ENCODE peak calls at places on chromosomes 2 and 18, in ten cellular contexts. One of them, this sample, is unnamed.
A peak's percentile ranks its signal among the peaks of the same experiment; 100 is the strongest.

GRCh38 chr2:55776479-55776878 is 82.8 kb upstream of the PNPT1 start:
- DNase-seq in natural killer cell treated with Interleukin-12 subunit alpha and Interleukin-12 subunit beta and Interleukin-15 and Interleukin-18, amount 100 ng/mL, for 72 hours: no peak
- DNase-seq in WERI-Rb-1: no peak
- DNase-seq in posterior cingulate gyrus: no peak
- DNase-seq in small intestine: no peak
- DNase-seq in activated CD4-positive, alpha-beta T cell treated with anti-CD3 and anti-CD28 coated beads, Interleukin-2, amount 10 ng/mL, durations not matched to agents 24 days and 14 days: peak; percentile 21
- DNase-seq in NCI-H345: no peak
- DNase-seq in hippocampal formation: no peak
- DNase-seq in AG04449: no peak
- DNase-seq in stimulated activated CD8-positive, alpha-beta memory T cell treated with anti-CD3 and anti-CD28 coated beads, Interleukin-7, amount 100 ng/mL, for 24 hours: no peak
- DNase-seq in this sample: no peak

GRCh38 chr2:112480540-112481049 is 1.4 kb upstream of the TTL start:
- DNase-seq in natural killer cell treated with Interleukin-12 subunit alpha and Interleukin-12 subunit beta and Interleukin-15 and Interleukin-18, amount 100 ng/mL, for 72 hours: no peak
- DNase-seq in AG04449: no peak
- DNase-seq in WERI-Rb-1: peak; percentile 34
- DNase-seq in NCI-H345: no peak
- DNase-seq in hippocampal formation: no peak
- DNase-seq in posterior cingulate gyrus: no peak
- DNase-seq in small intestine: peak; percentile 23
- DNase-seq in stimulated activated CD8-positive, alpha-beta memory T cell treated with anti-CD3 and anti-CD28 coated beads, Interleukin-7, amount 100 ng/mL, for 24 hours: no peak
- DNase-seq in activated CD4-positive, alpha-beta T cell treated with anti-CD3 and anti-CD28 coated beads, Interleukin-2, amount 10 ng/mL, durations not matched to agents 24 days and 14 days: peak; percentile 76
- DNase-seq in this sample: no peak

GRCh38 chr2:45013229-45014015 is 4.2 kb upstream of the SIX2 start:
- DNase-seq in AG04449: no peak
- DNase-seq in stimulated activated CD8-positive, alpha-beta memory T cell treated with anti-CD3 and anti-CD28 coated beads, Interleukin-7, amount 100 ng/mL, for 24 hours: no peak
- DNase-seq in NCI-H345: no peak
- DNase-seq in small intestine: no peak
- DNase-seq in hippocampal formation: no peak
- DNase-seq in WERI-Rb-1: no peak
- DNase-seq in natural killer cell treated with Interleukin-12 subunit alpha and Interleukin-12 subunit beta and Interleukin-15 and Interleukin-18, amount 100 ng/mL, for 72 hours: no peak
- DNase-seq in activated CD4-positive, alpha-beta T cell treated with anti-CD3 and anti-CD28 coated beads, Interleukin-2, amount 10 ng/mL, durations not matched to agents 24 days and 14 days: no peak
- DNase-seq in posterior cingulate gyrus: no peak
- DNase-seq in this sample: no peak

GRCh38 chr18:48975817-48976649 is 25.3 kb upstream of the SMAD7 start:
- DNase-seq in activated CD4-positive, alpha-beta T cell treated with anti-CD3 and anti-CD28 coated beads, Interleukin-2, amount 10 ng/mL, durations not matched to agents 24 days and 14 days: peak; percentile 82
- DNase-seq in AG04449: no peak
- DNase-seq in WERI-Rb-1: peak; percentile 83
- DNase-seq in stimulated activated CD8-positive, alpha-beta memory T cell treated with anti-CD3 and anti-CD28 coated beads, Interleukin-7, amount 100 ng/mL, for 24 hours: no peak
- DNase-seq in hippocampal formation: no peak
- DNase-seq in posterior cingulate gyrus: no peak
- DNase-seq in natural killer cell treated with Interleukin-12 subunit alpha and Interleukin-12 subunit beta and Interleukin-15 and Interleukin-18, amount 100 ng/mL, for 72 hours: no peak
- DNase-seq in NCI-H345: peak; percentile 60
- DNase-seq in small intestine: peak; percentile 75
- DNase-seq in this sample: peak; percentile 74

GRCh38 chr18:57959278-57959677 is 84.7 kb upstream of the NEDD4L start:
- DNase-seq in activated CD4-positive, alpha-beta T cell treated with anti-CD3 and anti-CD28 coated beads, Interleukin-2, amount 10 ng/mL, durations not matched to agents 24 days and 14 days: no peak
- DNase-seq in stimulated activated CD8-positive, alpha-beta memory T cell treated with anti-CD3 and anti-CD28 coated beads, Interleukin-7, amount 100 ng/mL, for 24 hours: no peak
- DNase-seq in WERI-Rb-1: peak; percentile 65
- DNase-seq in natural killer cell treated with Interleukin-12 subunit alpha and Interleukin-12 subunit beta and Interleukin-15 and Interleukin-18, amount 100 ng/mL, for 72 hours: no peak
- DNase-seq in posterior cingulate gyrus: no peak
- DNase-seq in hippocampal formation: no peak
- DNase-seq in NCI-H345: peak; percentile 49
- DNase-seq in small intestine: peak; percentile 73
- DNase-seq in AG04449: no peak
- DNase-seq in this sample: no peak

GRCh38 chr2:48914477-48915077 is 159.1 kb upstream of the LHCGR start:
- DNase-seq in hippocampal formation: no peak
- DNase-seq in natural killer cell treated with Interleukin-12 subunit alpha and Interleukin-12 subunit beta and Interleukin-15 and Interleukin-18, amount 100 ng/mL, for 72 hours: no peak
- DNase-seq in posterior cingulate gyrus: no peak
- DNase-seq in activated CD4-positive, alpha-beta T cell treated with anti-CD3 and anti-CD28 coated beads, Interleukin-2, amount 10 ng/mL, durations not matched to agents 24 days and 14 days: no peak
- DNase-seq in small intestine: no peak
- DNase-seq in WERI-Rb-1: no peak
- DNase-seq in AG04449: no peak
- DNase-seq in NCI-H345: no peak
- DNase-seq in stimulated activated CD8-positive, alpha-beta memory T cell treated with anti-CD3 and anti-CD28 coated beads, Interleukin-7, amount 100 ng/mL, for 24 hours: no peak
- DNase-seq in this sample: no peak

GRCh38 chr2:24836706-24837105 is 43.5 kb downstream of the CENPO start:
- DNase-seq in stimulated activated CD8-positive, alpha-beta memory T cell treated with anti-CD3 and anti-CD28 coated beads, Interleukin-7, amount 100 ng/mL, for 24 hours: no peak
- DNase-seq in AG04449: no peak
- DNase-seq in NCI-H345: no peak
- DNase-seq in posterior cingulate gyrus: no peak
- DNase-seq in activated CD4-positive, alpha-beta T cell treated with anti-CD3 and anti-CD28 coated beads, Interleukin-2, amount 10 ng/mL, durations not matched to agents 24 days and 14 days: no peak
- DNase-seq in small intestine: no peak
- DNase-seq in natural killer cell treated with Interleukin-12 subunit alpha and Interleukin-12 subunit beta and Interleukin-15 and Interleukin-18, amount 100 ng/mL, for 72 hours: no peak
- DNase-seq in WERI-Rb-1: no peak
- DNase-seq in hippocampal formation: no peak
- DNase-seq in this sample: no peak

GRCh38 chr18:11454021-11454420 is 155.4 kb upstream of the SLC35G4 start:
- DNase-seq in activated CD4-positive, alpha-beta T cell treated with anti-CD3 and anti-CD28 coated beads, Interleukin-2, amount 10 ng/mL, durations not matched to agents 24 days and 14 days: no peak
- DNase-seq in AG04449: no peak
- DNase-seq in NCI-H345: no peak
- DNase-seq in hippocampal formation: no peak
- DNase-seq in WERI-Rb-1: no peak
- DNase-seq in stimulated activated CD8-positive, alpha-beta memory T cell treated with anti-CD3 and anti-CD28 coated beads, Interleukin-7, amount 100 ng/mL, for 24 hours: no peak
- DNase-seq in posterior cingulate gyrus: no peak
- DNase-seq in small intestine: no peak
- DNase-seq in natural killer cell treated with Interleukin-12 subunit alpha and Interleukin-12 subunit beta and Interleukin-15 and Interleukin-18, amount 100 ng/mL, for 72 hours: no peak
- DNase-seq in this sample: no peak

GRCh38 chr18:48788378-48788777 is 162.4 kb downstream of the SMAD7 start:
- DNase-seq in hippocampal formation: no peak
- DNase-seq in NCI-H345: no peak
- DNase-seq in activated CD4-positive, alpha-beta T cell treated with anti-CD3 and anti-CD28 coated beads, Interleukin-2, amount 10 ng/mL, durations not matched to agents 24 days and 14 days: no peak
- DNase-seq in stimulated activated CD8-positive, alpha-beta memory T cell treated with anti-CD3 and anti-CD28 coated beads, Interleukin-7, amount 100 ng/mL, for 24 hours: no peak
- DNase-seq in AG04449: no peak
- DNase-seq in small intestine: peak; percentile 29
- DNase-seq in WERI-Rb-1: no peak
- DNase-seq in posterior cingulate gyrus: peak; percentile 5
- DNase-seq in natural killer cell treated with Interleukin-12 subunit alpha and Interleukin-12 subunit beta and Interleukin-15 and Interleukin-18, amount 100 ng/mL, for 72 hours: peak; percentile 20
- DNase-seq in this sample: no peak

GRCh38 chr2:121101093-121101715 is 183.8 kb downstream of the TFCP2L1 start:
- DNase-seq in stimulated activated CD8-positive, alpha-beta memory T cell treated with anti-CD3 and anti-CD28 coated beads, Interleukin-7, amount 100 ng/mL, for 24 hours: no peak
- DNase-seq in natural killer cell treated with Interleukin-12 subunit alpha and Interleukin-12 subunit beta and Interleukin-15 and Interleukin-18, amount 100 ng/mL, for 72 hours: no peak
- DNase-seq in hippocampal formation: no peak
- DNase-seq in small intestine: no peak
- DNase-seq in NCI-H345: no peak
- DNase-seq in AG04449: no peak
- DNase-seq in activated CD4-positive, alpha-beta T cell treated with anti-CD3 and anti-CD28 coated beads, Interleukin-2, amount 10 ng/mL, durations not matched to agents 24 days and 14 days: no peak
- DNase-seq in WERI-Rb-1: peak; percentile 77
- DNase-seq in posterior cingulate gyrus: no peak
- DNase-seq in this sample: no peak

GRCh38 chr2:43082111-43082877 is 144.1 kb downstream of the ZFP36L2 start:
- DNase-seq in activated CD4-positive, alpha-beta T cell treated with anti-CD3 and anti-CD28 coated beads, Interleukin-2, amount 10 ng/mL, durations not matched to agents 24 days and 14 days: no peak
- DNase-seq in NCI-H345: no peak
- DNase-seq in hippocampal formation: no peak
- DNase-seq in stimulated activated CD8-positive, alpha-beta memory T cell treated with anti-CD3 and anti-CD28 coated beads, Interleukin-7, amount 100 ng/mL, for 24 hours: no peak
- DNase-seq in WERI-Rb-1: peak; percentile 75
- DNase-seq in natural killer cell treated with Interleukin-12 subunit alpha and Interleukin-12 subunit beta and Interleukin-15 and Interleukin-18, amount 100 ng/mL, for 72 hours: no peak
- DNase-seq in small intestine: no peak
- DNase-seq in AG04449: no peak
- DNase-seq in posterior cingulate gyrus: peak; percentile 83
- DNase-seq in this sample: peak; percentile 92

GRCh38 chr2:75002007-75002406 is 43.6 kb downstream of the POLE4 start:
- DNase-seq in stimulated activated CD8-positive, alpha-beta memory T cell treated with anti-CD3 and anti-CD28 coated beads, Interleukin-7, amount 100 ng/mL, for 24 hours: no peak
- DNase-seq in NCI-H345: no peak
- DNase-seq in hippocampal formation: no peak
- DNase-seq in AG04449: peak; percentile 34
- DNase-seq in activated CD4-positive, alpha-beta T cell treated with anti-CD3 and anti-CD28 coated beads, Interleukin-2, amount 10 ng/mL, durations not matched to agents 24 days and 14 days: no peak
- DNase-seq in WERI-Rb-1: no peak
- DNase-seq in natural killer cell treated with Interleukin-12 subunit alpha and Interleukin-12 subunit beta and Interleukin-15 and Interleukin-18, amount 100 ng/mL, for 72 hours: no peak
- DNase-seq in small intestine: no peak
- DNase-seq in posterior cingulate gyrus: no peak
- DNase-seq in this sample: no peak

GRCh38 chr18:62339106-62339988 is 14.2 kb downstream of the TNFRSF11A start:
- DNase-seq in WERI-Rb-1: no peak
- DNase-seq in stimulated activated CD8-positive, alpha-beta memory T cell treated with anti-CD3 and anti-CD28 coated beads, Interleukin-7, amount 100 ng/mL, for 24 hours: no peak
- DNase-seq in NCI-H345: no peak
- DNase-seq in activated CD4-positive, alpha-beta T cell treated with anti-CD3 and anti-CD28 coated beads, Interleukin-2, amount 10 ng/mL, durations not matched to agents 24 days and 14 days: peak; percentile 65
- DNase-seq in small intestine: peak; percentile 84
- DNase-seq in natural killer cell treated with Interleukin-12 subunit alpha and Interleukin-12 subunit beta and Interleukin-15 and Interleukin-18, amount 100 ng/mL, for 72 hours: no peak
- DNase-seq in posterior cingulate gyrus: no peak
- DNase-seq in hippocampal formation: no peak
- DNase-seq in AG04449: no peak
- DNase-seq in this sample: no peak

GRCh38 chr2:16553222-16553621 is 112.4 kb downstream of the CYRIA start:
- DNase-seq in WERI-Rb-1: peak; percentile 65
- DNase-seq in natural killer cell treated with Interleukin-12 subunit alpha and Interleukin-12 subunit beta and Interleukin-15 and Interleukin-18, amount 100 ng/mL, for 72 hours: no peak
- DNase-seq in posterior cingulate gyrus: no peak
- DNase-seq in hippocampal formation: peak; percentile 34
- DNase-seq in NCI-H345: peak; percentile 40
- DNase-seq in activated CD4-positive, alpha-beta T cell treated with anti-CD3 and anti-CD28 coated beads, Interleukin-2, amount 10 ng/mL, durations not matched to agents 24 days and 14 days: peak; percentile 71
- DNase-seq in stimulated activated CD8-positive, alpha-beta memory T cell treated with anti-CD3 and anti-CD28 coated beads, Interleukin-7, amount 100 ng/mL, for 24 hours: no peak
- DNase-seq in small intestine: peak; percentile 39
- DNase-seq in AG04449: no peak
- DNase-seq in this sample: no peak

GRCh38 chr18:48841381-48842258 is 109.1 kb downstream of the SMAD7 start:
- DNase-seq in stimulated activated CD8-positive, alpha-beta memory T cell treated with anti-CD3 and anti-CD28 coated beads, Interleukin-7, amount 100 ng/mL, for 24 hours: no peak
- DNase-seq in natural killer cell treated with Interleukin-12 subunit alpha and Interleukin-12 subunit beta and Interleukin-15 and Interleukin-18, amount 100 ng/mL, for 72 hours: no peak
- DNase-seq in AG04449: no peak
- DNase-seq in posterior cingulate gyrus: peak; percentile 72
- DNase-seq in hippocampal formation: peak; percentile 43
- DNase-seq in small intestine: no peak
- DNase-seq in WERI-Rb-1: no peak
- DNase-seq in activated CD4-positive, alpha-beta T cell treated with anti-CD3 and anti-CD28 coated beads, Interleukin-2, amount 10 ng/mL, durations not matched to agents 24 days and 14 days: no peak
- DNase-seq in NCI-H345: no peak
- DNase-seq in this sample: peak; percentile 90

GRCh38 chr2:218567797-218568189 is 358 bp downstream of the USP37 start:
- DNase-seq in posterior cingulate gyrus: no peak
- DNase-seq in NCI-H345: peak; percentile 85
- DNase-seq in small intestine: no peak
- DNase-seq in natural killer cell treated with Interleukin-12 subunit alpha and Interleukin-12 subunit beta and Interleukin-15 and Interleukin-18, amount 100 ng/mL, for 72 hours: no peak
- DNase-seq in WERI-Rb-1: no peak
- DNase-seq in hippocampal formation: no peak
- DNase-seq in stimulated activated CD8-positive, alpha-beta memory T cell treated with anti-CD3 and anti-CD28 coated beads, Interleukin-7, amount 100 ng/mL, for 24 hours: no peak
- DNase-seq in AG04449: no peak
- DNase-seq in activated CD4-positive, alpha-beta T cell treated with anti-CD3 and anti-CD28 coated beads, Interleukin-2, amount 10 ng/mL, durations not matched to agents 24 days and 14 days: no peak
- DNase-seq in this sample: no peak

GRCh38 chr2:239376942-239377531 is 23.8 kb downstream of the HDAC4 start:
- DNase-seq in natural killer cell treated with Interleukin-12 subunit alpha and Interleukin-12 subunit beta and Interleukin-15 and Interleukin-18, amount 100 ng/mL, for 72 hours: peak; percentile 40
- DNase-seq in activated CD4-positive, alpha-beta T cell treated with anti-CD3 and anti-CD28 coated beads, Interleukin-2, amount 10 ng/mL, durations not matched to agents 24 days and 14 days: no peak
- DNase-seq in NCI-H345: no peak
- DNase-seq in stimulated activated CD8-positive, alpha-beta memory T cell treated with anti-CD3 and anti-CD28 coated beads, Interleukin-7, amount 100 ng/mL, for 24 hours: no peak
- DNase-seq in hippocampal formation: no peak
- DNase-seq in posterior cingulate gyrus: peak; percentile 33
- DNase-seq in small intestine: no peak
- DNase-seq in WERI-Rb-1: no peak
- DNase-seq in AG04449: no peak
- DNase-seq in this sample: no peak

GRCh38 chr2:233056961-233057605 is 3.1 kb upstream of the INPP5D start:
- DNase-seq in WERI-Rb-1: no peak
- DNase-seq in stimulated activated CD8-positive, alpha-beta memory T cell treated with anti-CD3 and anti-CD28 coated beads, Interleukin-7, amount 100 ng/mL, for 24 hours: no peak
- DNase-seq in hippocampal formation: no peak
- DNase-seq in small intestine: no peak
- DNase-seq in AG04449: no peak
- DNase-seq in NCI-H345: no peak
- DNase-seq in natural killer cell treated with Interleukin-12 subunit alpha and Interleukin-12 subunit beta and Interleukin-15 and Interleukin-18, amount 100 ng/mL, for 72 hours: no peak
- DNase-seq in posterior cingulate gyrus: no peak
- DNase-seq in activated CD4-positive, alpha-beta T cell treated with anti-CD3 and anti-CD28 coated beads, Interleukin-2, amount 10 ng/mL, durations not matched to agents 24 days and 14 days: no peak
- DNase-seq in this sample: no peak

GRCh38 chr2:8174641-8175257 is 507.1 kb upstream of the ID2 start:
- DNase-seq in activated CD4-positive, alpha-beta T cell treated with anti-CD3 and anti-CD28 coated beads, Interleukin-2, amount 10 ng/mL, durations not matched to agents 24 days and 14 days: no peak
- DNase-seq in stimulated activated CD8-positive, alpha-beta memory T cell treated with anti-CD3 and anti-CD28 coated beads, Interleukin-7, amount 100 ng/mL, for 24 hours: no peak
- DNase-seq in hippocampal formation: no peak
- DNase-seq in WERI-Rb-1: no peak
- DNase-seq in small intestine: no peak
- DNase-seq in AG04449: no peak
- DNase-seq in NCI-H345: no peak
- DNase-seq in natural killer cell treated with Interleukin-12 subunit alpha and Interleukin-12 subunit beta and Interleukin-15 and Interleukin-18, amount 100 ng/mL, for 72 hours: no peak
- DNase-seq in posterior cingulate gyrus: no peak
- DNase-seq in this sample: peak; percentile 11

GRCh38 chr2:28201711-28202180 is 190.9 kb upstream of the FOSL2 start:
- DNase-seq in stimulated activated CD8-positive, alpha-beta memory T cell treated with anti-CD3 and anti-CD28 coated beads, Interleukin-7, amount 100 ng/mL, for 24 hours: no peak
- DNase-seq in AG04449: no peak
- DNase-seq in NCI-H345: no peak
- DNase-seq in activated CD4-positive, alpha-beta T cell treated with anti-CD3 and anti-CD28 coated beads, Interleukin-2, amount 10 ng/mL, durations not matched to agents 24 days and 14 days: no peak
- DNase-seq in posterior cingulate gyrus: no peak
- DNase-seq in hippocampal formation: no peak
- DNase-seq in WERI-Rb-1: peak; percentile 67
- DNase-seq in natural killer cell treated with Interleukin-12 subunit alpha and Interleukin-12 subunit beta and Interleukin-15 and Interleukin-18, amount 100 ng/mL, for 72 hours: no peak
- DNase-seq in small intestine: no peak
- DNase-seq in this sample: peak; percentile 25

GRCh38 chr18:28961669-28962228 is 784.8 kb upstream of the CDH2 start:
- DNase-seq in natural killer cell treated with Interleukin-12 subunit alpha and Interleukin-12 subunit beta and Interleukin-15 and Interleukin-18, amount 100 ng/mL, for 72 hours: no peak
- DNase-seq in WERI-Rb-1: peak; percentile 51
- DNase-seq in AG04449: no peak
- DNase-seq in NCI-H345: peak; percentile 47
- DNase-seq in small intestine: peak; percentile 3
- DNase-seq in hippocampal formation: no peak
- DNase-seq in posterior cingulate gyrus: no peak
- DNase-seq in activated CD4-positive, alpha-beta T cell treated with anti-CD3 and anti-CD28 coated beads, Interleukin-2, amount 10 ng/mL, durations not matched to agents 24 days and 14 days: no peak
- DNase-seq in stimulated activated CD8-positive, alpha-beta memory T cell treated with anti-CD3 and anti-CD28 coated beads, Interleukin-7, amount 100 ng/mL, for 24 hours: no peak
- DNase-seq in this sample: no peak

GRCh38 chr2:70960833-70961647 is 17.4 kb upstream of the ANKRD53 start:
- DNase-seq in AG04449: no peak
- DNase-seq in WERI-Rb-1: no peak
- DNase-seq in natural killer cell treated with Interleukin-12 subunit alpha and Interleukin-12 subunit beta and Interleukin-15 and Interleukin-18, amount 100 ng/mL, for 72 hours: no peak
- DNase-seq in posterior cingulate gyrus: no peak
- DNase-seq in small intestine: no peak
- DNase-seq in activated CD4-positive, alpha-beta T cell treated with anti-CD3 and anti-CD28 coated beads, Interleukin-2, amount 10 ng/mL, durations not matched to agents 24 days and 14 days: peak; percentile 53
- DNase-seq in stimulated activated CD8-positive, alpha-beta memory T cell treated with anti-CD3 and anti-CD28 coated beads, Interleukin-7, amount 100 ng/mL, for 24 hours: no peak
- DNase-seq in hippocampal formation: no peak
- DNase-seq in NCI-H345: no peak
- DNase-seq in this sample: no peak

GRCh38 chr18:10388380-10388779 is 66.1 kb upstream of the APCDD1 start:
- DNase-seq in WERI-Rb-1: no peak
- DNase-seq in NCI-H345: no peak
- DNase-seq in AG04449: no peak
- DNase-seq in activated CD4-positive, alpha-beta T cell treated with anti-CD3 and anti-CD28 coated beads, Interleukin-2, amount 10 ng/mL, durations not matched to agents 24 days and 14 days: no peak
- DNase-seq in stimulated activated CD8-positive, alpha-beta memory T cell treated with anti-CD3 and anti-CD28 coated beads, Interleukin-7, amount 100 ng/mL, for 24 hours: no peak
- DNase-seq in small intestine: peak; percentile 48
- DNase-seq in natural killer cell treated with Interleukin-12 subunit alpha and Interleukin-12 subunit beta and Interleukin-15 and Interleukin-18, amount 100 ng/mL, for 72 hours: no peak
- DNase-seq in hippocampal formation: no peak
- DNase-seq in posterior cingulate gyrus: no peak
- DNase-seq in this sample: no peak

GRCh38 chr2:216081487-216082387 is at the start of the genes PECR and TMEM169:
- DNase-seq in natural killer cell treated with Interleukin-12 subunit alpha and Interleukin-12 subunit beta and Interleukin-15 and Interleukin-18, amount 100 ng/mL, for 72 hours: peak; percentile 85
- DNase-seq in WERI-Rb-1: peak; percentile 90
- DNase-seq in AG04449: no peak
- DNase-seq in stimulated activated CD8-positive, alpha-beta memory T cell treated with anti-CD3 and anti-CD28 coated beads, Interleukin-7, amount 100 ng/mL, for 24 hours: peak; percentile 46
- DNase-seq in posterior cingulate gyrus: peak; percentile 96
- DNase-seq in NCI-H345: peak; percentile 90
- DNase-seq in small intestine: peak; percentile 86
- DNase-seq in activated CD4-positive, alpha-beta T cell treated with anti-CD3 and anti-CD28 coated beads, Interleukin-2, amount 10 ng/mL, durations not matched to agents 24 days and 14 days: peak; percentile 93
- DNase-seq in hippocampal formation: peak; percentile 88
- DNase-seq in this sample: peak; percentile 93

GRCh38 chr2:28656937-28657615 is 94.6 kb upstream of the PPP1CB start:
- DNase-seq in WERI-Rb-1: no peak
- DNase-seq in natural killer cell treated with Interleukin-12 subunit alpha and Interleukin-12 subunit beta and Interleukin-15 and Interleukin-18, amount 100 ng/mL, for 72 hours: no peak
- DNase-seq in posterior cingulate gyrus: no peak
- DNase-seq in stimulated activated CD8-positive, alpha-beta memory T cell treated with anti-CD3 and anti-CD28 coated beads, Interleukin-7, amount 100 ng/mL, for 24 hours: no peak
- DNase-seq in NCI-H345: no peak
- DNase-seq in hippocampal formation: no peak
- DNase-seq in small intestine: peak; percentile 68
- DNase-seq in activated CD4-positive, alpha-beta T cell treated with anti-CD3 and anti-CD28 coated beads, Interleukin-2, amount 10 ng/mL, durations not matched to agents 24 days and 14 days: no peak
- DNase-seq in AG04449: no peak
- DNase-seq in this sample: no peak

GRCh38 chr18:51668101-51668500 is 470.6 kb upstream of the MEX3C start:
- DNase-seq in AG04449: peak; percentile 1
- DNase-seq in NCI-H345: peak; percentile 82
- DNase-seq in activated CD4-positive, alpha-beta T cell treated with anti-CD3 and anti-CD28 coated beads, Interleukin-2, amount 10 ng/mL, durations not matched to agents 24 days and 14 days: peak; percentile 84
- DNase-seq in hippocampal formation: peak; percentile 53
- DNase-seq in posterior cingulate gyrus: peak; percentile 80
- DNase-seq in WERI-Rb-1: peak; percentile 85
- DNase-seq in natural killer cell treated with Interleukin-12 subunit alpha and Interleukin-12 subunit beta and Interleukin-15 and Interleukin-18, amount 100 ng/mL, for 72 hours: no peak
- DNase-seq in stimulated activated CD8-positive, alpha-beta memory T cell treated with anti-CD3 and anti-CD28 coated beads, Interleukin-7, amount 100 ng/mL, for 24 hours: peak; percentile 31
- DNase-seq in small intestine: peak; percentile 39
- DNase-seq in this sample: peak; percentile 22

GRCh38 chr2:182072861-182073260 is 87.2 kb downstream of the PPP1R1C start:
- DNase-seq in stimulated activated CD8-positive, alpha-beta memory T cell treated with anti-CD3 and anti-CD28 coated beads, Interleukin-7, amount 100 ng/mL, for 24 hours: no peak
- DNase-seq in WERI-Rb-1: no peak
- DNase-seq in activated CD4-positive, alpha-beta T cell treated with anti-CD3 and anti-CD28 coated beads, Interleukin-2, amount 10 ng/mL, durations not matched to agents 24 days and 14 days: no peak
- DNase-seq in AG04449: no peak
- DNase-seq in hippocampal formation: no peak
- DNase-seq in posterior cingulate gyrus: no peak
- DNase-seq in small intestine: no peak
- DNase-seq in natural killer cell treated with Interleukin-12 subunit alpha and Interleukin-12 subunit beta and Interleukin-15 and Interleukin-18, amount 100 ng/mL, for 72 hours: no peak
- DNase-seq in NCI-H345: no peak
- DNase-seq in this sample: no peak

GRCh38 chr2:119155633-119156032 is 2.9 kb downstream of the C1QL2 start:
- DNase-seq in activated CD4-positive, alpha-beta T cell treated with anti-CD3 and anti-CD28 coated beads, Interleukin-2, amount 10 ng/mL, durations not matched to agents 24 days and 14 days: no peak
- DNase-seq in natural killer cell treated with Interleukin-12 subunit alpha and Interleukin-12 subunit beta and Interleukin-15 and Interleukin-18, amount 100 ng/mL, for 72 hours: no peak
- DNase-seq in WERI-Rb-1: no peak
- DNase-seq in NCI-H345: no peak
- DNase-seq in AG04449: no peak
- DNase-seq in stimulated activated CD8-positive, alpha-beta memory T cell treated with anti-CD3 and anti-CD28 coated beads, Interleukin-7, amount 100 ng/mL, for 24 hours: no peak
- DNase-seq in small intestine: no peak
- DNase-seq in posterior cingulate gyrus: no peak
- DNase-seq in hippocampal formation: no peak
- DNase-seq in this sample: no peak

This sample was measured in right cardiac atrium.